ENCODE peak calls at places on chromosome 16, in four cellular contexts. A is brain microvascular endothelial cell, U is transverse colon, K is left ventricle myocardium inferior. N is an unnamed sample. For H3K36me3, the result is how much of the 10 kb centered on the place peaks cover.

GRCh38 chr16:84532299-84532724 is 27.9 kb upstream of the MEAK7 start:
- DNase-seq in K (peak), A (peak), U (peak), N (peak)

GRCh38 chr16:20383106-20384029 is 21.2 kb downstream of the PDILT start:
- DNase-seq in A (peak), K (peak), U (peak), N (peak)

GRCh38 chr16:23950898-23951297 is 115.1 kb downstream of the PRKCB start:
- DNase-seq in K (no peak), U (no peak), A (no peak), N (no peak)

GRCh38 chr16:82846806-82847205 is 220.0 kb downstream of the CDH13 start:
- DNase-seq in K (no peak), U (no peak), A (no peak), N (no peak)

GRCh38 chr16:59510008-59510424 is 775.9 kb upstream of the GOT2 start:
- DNase-seq in A (no peak), U (no peak), K (no peak), N (peak)

GRCh38 chr16:86481607-86482006 is 28.7 kb upstream of the FOXF1 start:
- DNase-seq in K (no peak), U (no peak), A (no peak), N (no peak)

GRCh38 chr16:72198641-72199250 is 26.8 kb upstream of the PMFBP1 start:
- DNase-seq in U (no peak), A (no peak), K (no peak), N (no peak)

GRCh38 chr16:77288222-77288621 is 89.0 kb downstream of the SYCE1L start:
- DNase-seq in A (peak), U (no peak), K (no peak), N (peak)

GRCh38 chr16:19963306-19963705 is 78.7 kb upstream of the GPRC5B start:
- DNase-seq in A (no peak), U (no peak), K (peak), N (peak)

GRCh38 chr16:47779201-47780016 is 318.3 kb downstream of the PHKB start:
- DNase-seq in U (no peak), A (peak), K (no peak), N (no peak)

GRCh38 chr16:84511180-84511800 is 6.8 kb upstream of the MEAK7 start:
- DNase-seq in A (peak), K (peak), U (peak), N (peak)

GRCh38 chr16:55572439-55572838 is 6.0 kb downstream of the CAPNS2 start:
- DNase-seq in K (no peak), U (no peak), A (no peak), N (no peak)

GRCh38 chr16:7650446-7650845 is 317.8 kb downstream of the RBFOX1 start:
- DNase-seq in A (no peak), K (no peak), U (no peak), N (no peak)

GRCh38 chr16:7921360-7921759 is 588.7 kb downstream of the RBFOX1 start:
- DNase-seq in K (no peak), A (no peak), U (no peak), N (no peak)

GRCh38 chr16:11708421-11708820 is 34.2 kb downstream of the TXNDC11 start:
- DNase-seq in A (peak), U (no peak), K (no peak), N (no peak)

GRCh38 chr16:11349599-11350276 is 4.5 kb downstream of the RMI2 start:
- DNase-seq in A (no peak), K (peak), U (peak), N (peak)

GRCh38 chr16:19745286-19746018 is 27.4 kb downstream of the IQCK start:
- DNase-seq in A (no peak), K (no peak), U (no peak), N (peak)

GRCh38 chr16:48369765-48370164 is 15.4 kb downstream of the SIAH1 start:
- DNase-seq in U (no peak), K (no peak), A (no peak), N (no peak)

GRCh38 chr16:19417640-19418039 is at the start of gene TMC5:
- DNase-seq in U (peak), A (no peak), K (no peak), N (no peak)

GRCh38 chr16:73058616-73059409 is 10.9 kb upstream of the ZFHX3 start:
- DNase-seq in K (peak), U (no peak), A (peak), N (peak)

GRCh38 chr16:23423496-23424049 is 29.4 kb downstream of the COG7 start:
- DNase-seq in K (peak), U (peak), A (peak), N (peak)

GRCh38 chr16:38941-39892 is 14.2 kb downstream of the POLR3K start:
- DNase-seq in U (peak), K (no peak), A (no peak), N (no peak)

GRCh38 chr16:85350973-85351372 is 238.7 kb upstream of the CIBAR2 start:
- DNase-seq in K (peak), A (peak), U (peak), N (peak)

GRCh38 chr16:24773771-24774427 is 44.4 kb downstream of the TNRC6A start:
- DNase-seq in U (no peak), K (no peak), A (no peak), N (no peak)

GRCh38 chr16:70568601-70569217 is 45.1 kb downstream of the SF3B3 start:
- DNase-seq in U (no peak), A (no peak), K (no peak), N (no peak)

GRCh38 chr16:70569752-70570151 is 46.1 kb downstream of the SF3B3 start:
- DNase-seq in K (no peak), A (no peak), U (no peak), N (no peak)

GRCh38 chr16:70561623-70562022 is 38.0 kb downstream of the SF3B3 start:
- DNase-seq in U (no peak), K (no peak), A (no peak), N (no peak)

GRCh38 chr16:70563571-70563970 is 40.0 kb downstream of the SF3B3 start:
- DNase-seq in K (no peak), A (no peak), U (no peak), N (no peak)

DNA sequence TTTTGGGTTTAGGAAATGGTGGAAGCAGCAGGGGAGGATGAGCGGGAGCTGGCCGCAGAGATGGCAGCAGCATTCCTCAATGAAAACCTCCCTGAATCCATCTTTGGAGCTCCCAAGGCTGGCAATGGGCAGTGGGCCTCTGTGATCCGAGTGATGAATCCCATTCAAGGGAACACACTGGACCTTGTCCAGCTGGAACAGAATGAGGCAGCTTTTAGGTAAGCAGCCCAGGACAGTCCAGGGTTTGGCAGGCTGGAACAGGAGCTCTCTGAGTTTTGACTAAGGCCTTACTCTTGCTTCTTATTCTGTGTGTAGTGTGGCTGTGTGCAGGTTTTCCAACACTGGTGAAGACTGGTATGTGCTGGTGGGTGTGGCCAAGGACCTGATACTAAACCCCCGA is 41.4 kb downstream of the SF3B3 start:
- DNase-seq in K (no peak), U (no peak), A (no peak), N (no peak)
- H3K36me3 ChIP-seq in K (half or more), U (half or more), A (half or more), N (half or more)

GRCh38 chr16:49701867-49702494 is 153.9 kb downstream of the ZNF423 start:
- DNase-seq in K (peak), A (no peak), U (peak), N (no peak)
- H3K4me3 ChIP-seq in K (peak), A (no peak), U (no peak), N (no peak)

GRCh38 chr16:75626806-75627205 is 3.7 kb upstream of the ADAT1 start:
- DNase-seq in U (no peak), K (no peak), A (no peak), N (no peak)

GRCh38 chr16:75628351-75628750 is 5.3 kb upstream of the ADAT1 start:
- DNase-seq in U (no peak), A (no peak), K (no peak), N (no peak)

GRCh38 chr16:75624921-75625334 is 1.8 kb upstream of the ADAT1 start:
- DNase-seq in K (no peak), U (no peak), A (no peak), N (no peak)

GRCh38 chr16:75629132-75629531 is 6.1 kb upstream of the ADAT1 start:
- DNase-seq in A (no peak), U (no peak), K (no peak), N (no peak)

GRCh38 chr16:75627856-75628255 is 4.8 kb upstream of the ADAT1 start:
- DNase-seq in A (peak), U (no peak), K (no peak), N (no peak)
- H3K36me3 ChIP-seq in A (half or more), U (half or more), K (half or more), N (under half)

GRCh38 chr16:1548234-1548633 is 14.8 kb downstream of the TMEM204 start:
- DNase-seq in A (no peak), K (no peak), U (no peak), N (no peak)
- H3K4me3 ChIP-seq in A (no peak), K (peak), U (no peak), N (no peak)

GRCh38 chr16:81702506-81702905 is 76.6 kb upstream of the PLCG2 start:
- DNase-seq in A (no peak), U (no peak), K (no peak), N (no peak)
- H3K36me3 ChIP-seq in A (under half), U (under half), K (half or more), N (under half)

GRCh38 chr16:3823427-3823826 is 57.1 kb downstream of the CREBBP start:
- DNase-seq in K (no peak), A (no peak), U (no peak), N (no peak)
- H3K4me3 ChIP-seq in K (no peak), A (no peak), U (no peak), N (no peak)

GRCh38 chr16:67444259-67445125 is 13.6 kb downstream of the HSD11B2 start:
- DNase-seq in K (no peak), U (no peak), A (no peak), N (no peak)

GRCh38 chr16:67445126-67445426 is 14.2 kb downstream of the HSD11B2 start:
- DNase-seq in U (no peak), K (no peak), A (no peak), N (no peak)

GRCh38 chr16:67446968-67447507 is 16.1 kb downstream of the HSD11B2 start:
- DNase-seq in U (no peak), A (no peak), K (no peak), N (no peak)

GRCh38 chr16:67445913-67446907 is 15.3 kb downstream of the HSD11B2 start:
- DNase-seq in U (peak), A (no peak), K (peak), N (no peak)

GRCh38 chr16:67445441-67445912 is 14.6 kb downstream of the HSD11B2 start:
- DNase-seq in A (no peak), K (peak), U (peak), N (no peak)
- H3K36me3 ChIP-seq in A (under half), K (under half), U (under half), N (under half)

N was measured in MG63.